ENCODE peak calls at places on chromosomes 12 and 14, in five cellular contexts. B is lower lobe of right lung, H is neural progenitor cell, P is uterus, Z is lung. N is an unnamed sample. For H3K36me3, the result is how much of the 10 kb centered on the place peaks cover.

GRCh38 chr12:64616221-64616620 is 5.9 kb downstream of the RASSF3 start:
- DNase-seq in B (no peak), H (no peak), P (no peak), Z (no peak), N (no peak)

GRCh38 chr14:90645842-90646443 is 170.3 kb downstream of the TTC7B start:
- DNase-seq in B (no peak), H (peak), P (no peak), Z (peak), N (peak)

GRCh38 chr12:116164976-116165425 is 112.5 kb downstream of the MED13L start:
- DNase-seq in B (no peak), H (no peak), P (no peak), Z (no peak), N (no peak)

GRCh38 chr12:66329941-66330340 is 27.6 kb downstream of the HELB start:
- DNase-seq in B (no peak), H (no peak), P (no peak), Z (no peak), N (no peak)

GRCh38 chr12:14129601-14130178 is 148.3 kb upstream of the GRIN2B start:
- DNase-seq in B (no peak), H (no peak), P (no peak), Z (no peak), N (no peak)

GRCh38 chr12:68119250-68119649 is 40.3 kb downstream of the IFNG start:
- DNase-seq in B (no peak), H (no peak), P (no peak), Z (no peak), N (no peak)

GRCh38 chr12:63066782-63067181 is 84.2 kb downstream of the AVPR1A start:
- DNase-seq in B (no peak), H (peak), P (no peak), Z (no peak), N (peak)

GRCh38 chr12:3200032-3200617 is 122.9 kb downstream of the TSPAN9 start:
- DNase-seq in B (no peak), H (peak), P (peak), Z (no peak), N (peak)

GRCh38 chr12:68587448-68587873 is 23.2 kb upstream of the RAP1B start:
- DNase-seq in B (no peak), H (no peak), P (no peak), Z (no peak), N (no peak)

GRCh38 chr12:107477946-107478610 is 207.5 kb upstream of the PWP1 start:
- DNase-seq in B (no peak), H (no peak), P (no peak), Z (no peak), N (no peak)

GRCh38 chr14:104893435-104894207 is 28.6 kb downstream of the CEP170B start:
- DNase-seq in B (peak), H (no peak), P (peak), Z (no peak), N (no peak)

GRCh38 chr12:27333311-27334009 is 824 bp downstream of the BMAL2 start:
- DNase-seq in B (peak), H (peak), P (no peak), Z (no peak), N (peak)

GRCh38 chr12:49792181-49792970 is 35.8 kb downstream of the NCKAP5L start:
- DNase-seq in B (no peak), H (no peak), P (no peak), Z (no peak), N (no peak)

GRCh38 chr12:49791700-49792099 is 36.5 kb downstream of the NCKAP5L start:
- DNase-seq in B (no peak), H (no peak), P (no peak), Z (no peak), N (no peak)

GRCh38 chr12:49793620-49794019 is 34.6 kb downstream of the NCKAP5L start:
- DNase-seq in B (no peak), H (no peak), P (no peak), Z (no peak), N (no peak)

GRCh38 chr12:49794021-49794420 is 34.2 kb downstream of the NCKAP5L start:
- DNase-seq in B (no peak), H (no peak), P (no peak), Z (no peak), N (no peak)

GRCh38 chr12:49792976-49793580 is 35.1 kb downstream of the NCKAP5L start:
- DNase-seq in B (no peak), H (no peak), P (no peak), Z (no peak), N (no peak)
- H3K36me3 ChIP-seq in B (half or more), H (under half), P (under half), Z (under half), N (under half)

DNA sequence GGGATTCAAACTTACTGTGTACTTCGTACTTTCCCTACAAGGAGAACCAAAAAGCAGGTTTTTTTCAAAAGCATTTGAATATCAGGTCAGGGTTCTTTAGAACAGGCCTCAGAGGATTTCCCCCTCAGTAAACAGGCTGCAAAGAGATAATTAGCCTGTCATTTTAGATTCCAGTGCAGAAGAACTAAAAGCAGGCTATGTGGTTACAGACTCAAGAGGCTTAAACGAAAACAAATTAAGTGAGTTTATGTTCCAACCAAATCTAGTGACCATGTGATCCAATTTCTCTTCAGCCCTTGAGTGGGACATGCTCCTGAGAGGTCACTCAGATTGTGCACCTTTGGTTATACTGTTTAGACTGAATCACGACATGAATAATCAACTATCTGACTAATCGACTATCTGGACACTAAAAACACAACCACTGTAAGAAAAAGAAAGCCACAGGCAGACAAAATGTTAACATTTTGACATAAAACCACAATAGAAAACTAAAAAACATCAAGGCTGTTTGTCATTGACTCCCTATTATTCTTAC is 4.5 kb downstream of the TMED8 start:
- DNase-seq in B (no peak), H (peak), P (no peak), Z (no peak), N (no peak)
- H3K4me3 ChIP-seq in B (no peak), H (peak), P (no peak), Z (no peak), N (no peak)

GRCh38 chr12:51275088-51275487 is 4.9 kb upstream of the SMAGP start:
- DNase-seq in B (no peak), H (peak), P (no peak), Z (no peak), N (peak)

GRCh38 chr12:51270847-51271518 is 768 bp upstream of the SMAGP start:
- DNase-seq in B (no peak), H (no peak), P (no peak), Z (no peak), N (peak)

GRCh38 chr12:51269174-51270066 is 795 bp downstream of the SMAGP start:
- DNase-seq in B (peak), H (peak), P (peak), Z (peak), N (peak)

GRCh38 chr12:51265024-51265423 is 5.2 kb downstream of the SMAGP start:
- DNase-seq in B (no peak), H (no peak), P (no peak), Z (no peak), N (no peak)

DNA sequence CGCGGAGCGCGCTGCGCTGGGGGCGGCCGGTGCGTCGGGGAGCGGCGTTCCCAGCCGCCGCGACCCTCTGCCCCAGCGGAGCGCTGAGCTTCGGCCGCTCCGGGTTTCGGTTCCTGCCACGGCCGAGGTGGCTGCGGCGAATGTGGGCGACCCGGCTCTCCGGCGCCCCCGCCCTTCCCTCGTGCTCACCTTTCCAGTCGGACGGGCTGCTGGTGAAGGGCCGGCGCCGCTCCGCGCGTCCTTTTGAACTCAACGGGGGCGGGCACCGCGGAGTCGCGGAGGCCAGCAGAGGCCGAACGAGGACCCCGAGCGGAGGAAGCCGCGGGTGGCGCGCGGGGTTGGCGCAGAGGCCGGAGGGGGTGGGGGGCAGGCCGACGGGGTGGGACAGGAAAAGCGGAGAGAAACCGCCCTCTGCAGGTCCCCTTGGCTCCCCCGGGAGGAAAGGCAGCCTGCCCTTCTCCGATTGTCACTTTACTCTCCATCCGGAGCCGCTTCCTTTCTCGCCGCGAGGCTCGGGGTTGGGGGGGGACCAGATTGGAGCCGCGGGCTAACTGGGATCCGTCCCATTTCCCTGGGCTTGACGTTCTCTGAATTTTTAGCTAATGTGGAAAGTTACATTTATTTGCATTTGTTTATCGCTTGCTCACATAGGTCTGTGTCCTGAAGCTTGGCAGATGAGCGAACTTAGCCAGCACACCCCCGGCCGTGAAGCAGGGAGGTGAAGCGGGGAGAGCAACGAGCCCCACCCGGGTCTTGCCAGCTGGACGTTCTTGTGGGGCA is at the start of gene SMAGP:
- DNase-seq in B (peak), H (peak), P (peak), Z (peak), N (peak)
- TF ChIP-seq CTCF in B (no peak), H (peak), P (no peak), Z (no peak), N (peak)

DNA sequence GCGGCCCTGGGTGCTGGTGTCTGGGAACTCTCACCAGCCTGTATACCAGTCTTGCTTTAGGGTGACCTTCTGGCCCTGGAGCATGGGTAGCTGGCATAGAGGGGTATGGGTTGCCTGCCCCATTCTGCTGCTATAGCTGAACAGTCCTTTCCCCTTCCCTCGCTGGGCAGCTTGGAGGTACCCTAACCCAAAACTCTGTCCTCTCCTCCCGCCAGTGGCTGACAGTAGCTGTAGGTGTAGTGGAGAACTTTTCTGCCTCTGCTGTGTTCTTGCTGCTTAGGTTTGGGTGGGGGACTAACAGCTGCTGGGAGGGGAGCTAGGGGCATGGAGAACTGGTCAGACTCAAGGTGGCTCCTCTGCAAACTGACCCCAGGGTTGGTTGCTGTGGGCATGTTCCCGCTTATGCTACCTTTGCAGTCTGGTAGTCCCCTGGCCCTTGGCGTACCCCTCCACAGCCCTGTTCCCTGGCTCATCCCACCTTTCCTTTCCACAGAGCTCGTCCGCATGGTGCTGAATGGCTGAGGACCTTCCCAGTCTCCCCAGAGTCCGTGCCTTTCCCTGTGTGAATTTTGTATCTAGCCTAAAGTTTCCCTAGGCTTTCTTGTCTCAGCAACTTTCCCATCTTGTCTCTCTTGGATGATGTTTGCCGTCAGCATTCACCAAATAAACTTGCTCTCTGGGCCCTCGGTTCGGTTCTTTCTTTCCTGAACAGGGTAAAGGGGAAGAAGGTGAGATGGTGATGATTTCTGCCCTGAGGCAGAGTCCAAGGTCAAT is 2.9 kb downstream of the MYL6 start:
- DNase-seq in B (no peak), H (peak), P (no peak), Z (no peak), N (no peak)
- H3K36me3 ChIP-seq in B (half or more), H (under half), P (under half), Z (under half), N (under half)

GRCh38 chr12:124174949-124175348 is 119.9 kb upstream of the RFLNA start:
- DNase-seq in B (no peak), H (no peak), P (no peak), Z (no peak), N (no peak)
- H3K4me3 ChIP-seq in B (no peak), H (no peak), P (no peak), Z (no peak), N (no peak)

GRCh38 chr14:50647753-50648152 is 20.4 kb downstream of the SAV1 start:
- DNase-seq in B (no peak), H (no peak), P (no peak), Z (no peak), N (no peak)

GRCh38 chr14:50649691-50650090 is 18.4 kb downstream of the SAV1 start:
- DNase-seq in B (no peak), H (no peak), P (no peak), Z (no peak), N (no peak)

GRCh38 chr14:50647282-50647681 is 20.8 kb downstream of the SAV1 start:
- DNase-seq in B (no peak), H (no peak), P (no peak), Z (no peak), N (no peak)
- TF ChIP-seq CTCF in B (no peak), H (no peak), P (no peak), Z (no peak), N (no peak)

GRCh38 chr12:44537354-44537753 is 338.8 kb downstream of the NELL2 start:
- DNase-seq in B (no peak), H (no peak), P (no peak), Z (no peak), N (no peak)
- H3K36me3 ChIP-seq in B (under half), H (under half), P (under half), Z (under half), N (under half)

DNA sequence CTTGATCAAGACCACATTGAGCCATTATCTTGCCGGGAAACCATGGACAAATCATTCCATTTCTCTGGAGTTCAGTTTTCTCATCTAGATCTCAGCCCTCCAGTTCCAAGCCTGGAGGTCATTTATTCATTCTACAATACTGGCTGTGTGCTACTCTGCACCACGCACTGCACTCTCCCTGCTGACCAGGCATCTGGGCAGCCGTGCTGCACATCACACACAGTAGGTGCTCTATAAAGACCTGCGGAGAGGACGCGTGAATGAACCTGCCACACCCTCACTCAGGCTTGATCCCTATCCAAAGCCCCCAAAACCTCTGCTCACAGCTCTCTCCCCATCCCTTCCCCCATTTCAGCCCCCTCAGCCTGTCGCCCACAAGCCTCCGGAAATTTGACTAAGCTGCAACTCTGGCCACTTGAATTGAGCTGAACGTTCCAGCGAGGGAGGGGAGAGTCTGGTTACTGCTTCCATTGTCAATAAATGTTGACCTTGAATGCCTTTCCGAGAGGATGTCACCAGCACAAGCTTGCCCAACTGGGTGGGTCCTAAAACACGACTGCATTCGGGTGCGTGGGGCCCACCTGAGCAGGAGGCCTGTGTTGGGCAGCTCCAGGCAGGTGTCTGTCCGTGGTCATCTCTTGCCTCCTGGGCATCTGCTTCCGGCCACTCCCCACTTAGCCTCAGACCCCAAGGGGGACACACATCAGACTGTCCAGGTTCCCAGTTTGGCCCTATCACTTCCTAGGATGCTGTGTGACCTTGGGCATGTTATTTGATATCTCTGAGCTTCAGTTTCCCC is 17.8 kb downstream of the FAIM2 start:
- DNase-seq in B (peak), H (no peak), P (no peak), Z (no peak), N (no peak)
- H3K4me3 ChIP-seq in B (no peak), H (no peak), P (no peak), Z (no peak), N (no peak)

DNA sequence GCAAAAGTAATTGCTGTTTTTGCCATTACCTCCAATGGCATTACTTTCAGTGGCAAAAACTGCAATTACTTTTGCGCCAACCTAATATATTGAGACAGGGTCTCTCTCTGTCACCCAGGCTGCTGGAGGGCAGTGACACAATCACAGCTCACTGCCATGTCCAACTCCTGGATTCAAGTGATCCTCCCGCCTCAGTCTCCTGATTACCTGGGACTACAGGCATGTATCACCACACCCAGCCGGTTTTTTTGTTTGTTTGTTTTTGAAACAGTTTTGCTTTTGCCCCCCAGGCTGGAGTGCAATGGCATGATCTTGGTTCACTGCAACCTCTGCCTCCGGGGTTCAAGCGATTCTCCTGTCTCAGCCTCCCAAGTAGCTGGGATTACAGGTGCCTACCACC is 15.7 kb upstream of the KDM2B start:
- DNase-seq in B (no peak), H (no peak), P (no peak), Z (no peak), N (no peak)
- TF ChIP-seq CTCF in B (no peak), H (no peak), P (no peak), Z (no peak), N (no peak)

GRCh38 chr12:109983432-109984142 is 12.6 kb downstream of the GIT2 start:
- DNase-seq in B (no peak), H (no peak), P (no peak), Z (peak), N (no peak)
- H3K36me3 ChIP-seq in B (half or more), H (under half), P (under half), Z (under half), N (under half)

N was measured in Caco-2.